ENCODE peak calls at places on chromosomes 2 and 18, in four cellular contexts. U is astrocyte of the cerebellum, V is colonic mucosa, I is lower lobe of right lung. M is an unnamed sample.

GRCh38 chr2:188079176-188079575 is 212.5 kb upstream of the GULP1 start:
- DNase-seq in U (peak; percentile 86), V (no peak), I (no peak), M (peak; percentile 67)

GRCh38 chr18:35089918-35090550 is 48.8 kb downstream of the MAPRE2 start:
- DNase-seq in U (no peak), V (no peak), I (no peak), M (no peak)

GRCh38 chr2:7634370-7634769 is 717.2 kb downstream of the RNF144A start:
- DNase-seq in U (no peak), V (no peak), I (no peak), M (no peak)

GRCh38 chr2:206776432-206776831 is 11.0 kb downstream of the FASTKD2 start:
- DNase-seq in U (no peak), V (no peak), I (no peak), M (no peak)

GRCh38 chr2:149768320-149768799 is 180.8 kb upstream of the MMADHC start:
- DNase-seq in U (no peak), V (no peak), I (no peak), M (peak; percentile 20)

GRCh38 chr2:230225486-230225885 is at the start of gene SP140:
- DNase-seq in U (no peak), V (peak; percentile 41), I (peak; percentile 72), M (no peak)

GRCh38 chr2:98796775-98797544 is 66.0 kb upstream of the MGAT4A start:
- DNase-seq in U (no peak), V (no peak), I (no peak), M (peak; percentile 31)

GRCh38 chr2:212646698-212647097 is 108.1 kb upstream of the ERBB4 start:
- DNase-seq in U (peak; percentile 43), V (no peak), I (no peak), M (peak; percentile 24)

GRCh38 chr2:225597911-225598310 is 198.4 kb downstream of the NYAP2 start:
- DNase-seq in U (peak; percentile 59), V (no peak), I (no peak), M (no peak)

GRCh38 chr18:44837491-44838185 is 156.9 kb downstream of the SETBP1 start:
- DNase-seq in U (no peak), V (no peak), I (no peak), M (no peak)

GRCh38 chr18:67417864-67418523 is 98.5 kb downstream of the DSEL start:
- DNase-seq in U (no peak), V (no peak), I (no peak), M (peak; percentile 46)

GRCh38 chr2:54657664-54658083 is 65.8 kb upstream of the EML6 start:
- DNase-seq in U (no peak), V (peak; percentile 71), I (peak; percentile 63), M (peak; percentile 60)

GRCh38 chr18:5309888-5310470 is 14.5 kb upstream of the ZBTB14 start:
- DNase-seq in U (no peak), V (no peak), I (no peak), M (no peak)

GRCh38 chr2:150080115-150080514 is 407.4 kb downstream of the RND3 start:
- DNase-seq in U (no peak), V (no peak), I (no peak), M (peak; percentile 42)

GRCh38 chr18:1848716-1849115 is 722.6 kb downstream of the METTL4 start:
- DNase-seq in U (peak; percentile 23), V (no peak), I (no peak), M (no peak)

GRCh38 chr2:10214179-10214578 is 88.5 kb upstream of the HPCAL1 start:
- DNase-seq in U (no peak), V (no peak), I (peak; percentile 30), M (no peak)

GRCh38 chr2:75340560-75340959 is 141.2 kb upstream of the TACR1 start:
- DNase-seq in U (peak; percentile 23), V (no peak), I (no peak), M (no peak)

GRCh38 chr2:45283764-45284620 is 274.7 kb upstream of the SIX2 start:
- DNase-seq in U (peak; percentile 64), V (no peak), I (no peak), M (peak; percentile 84)

GRCh38 chr18:25646971-25647370 is 295.0 kb upstream of the ZNF521 start:
- DNase-seq in U (peak; percentile 90), V (no peak), I (no peak), M (peak; percentile 8)

GRCh38 chr2:171367692-171368091 is 66.1 kb downstream of the METTL8 start:
- DNase-seq in U (no peak), V (no peak), I (no peak), M (no peak)

GRCh38 chr18:55339990-55340389 is 248.0 kb downstream of the TCF4 start:
- DNase-seq in U (no peak), V (no peak), I (no peak), M (no peak)

GRCh38 chr18:55337908-55338521 is 250.0 kb downstream of the TCF4 start:
- DNase-seq in U (no peak), V (no peak), I (no peak), M (no peak)

GRCh38 chr18:55340998-55341397 is 247.0 kb downstream of the TCF4 start:
- DNase-seq in U (no peak), V (no peak), I (no peak), M (no peak)

GRCh38 chr18:55337153-55337552 is 250.8 kb downstream of the TCF4 start:
- DNase-seq in U (no peak), V (no peak), I (no peak), M (no peak)

DNA sequence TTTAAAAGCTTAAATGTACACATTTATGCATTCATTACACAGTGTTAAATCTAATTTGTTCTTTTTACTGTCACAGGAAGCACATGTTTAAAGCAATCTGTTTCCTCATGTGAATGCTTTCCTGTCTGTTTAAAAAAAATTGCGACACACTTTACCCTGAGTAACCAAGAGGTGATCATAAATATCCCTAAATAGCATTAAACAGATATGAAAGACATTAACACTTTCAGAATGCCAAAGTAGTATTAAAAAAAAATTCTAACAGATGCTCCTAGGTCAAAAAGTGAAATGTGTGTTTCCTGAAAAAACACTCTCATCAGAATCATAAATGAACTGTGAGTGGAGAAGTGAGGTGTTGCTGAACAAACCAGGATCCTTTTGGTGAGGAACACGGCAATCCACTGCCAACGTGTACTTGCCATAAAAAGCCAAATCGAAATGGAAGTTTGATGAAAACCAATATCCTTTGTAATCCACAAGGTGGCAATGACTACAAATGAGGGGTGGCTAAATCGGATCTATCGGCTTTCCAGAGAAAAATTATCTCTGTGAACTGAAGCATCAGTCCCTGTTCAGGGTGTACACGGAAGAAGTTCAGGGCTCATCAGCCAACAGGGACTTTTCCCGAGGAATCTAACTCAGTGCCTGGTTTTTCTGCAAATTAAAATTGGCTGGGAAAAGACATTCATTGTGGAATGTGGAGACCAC is 248.9 kb downstream of the TCF4 start:
- DNase-seq in U (no peak), V (no peak), I (no peak), M (no peak)
- TF ChIP-seq CTCF in U (peak; percentile 46), V (no peak), I (no peak), M (peak; percentile 18)

GRCh38 chr2:120289221-120289906 is 36.7 kb downstream of the RALB start:
- DNase-seq in U (no peak), V (no peak), I (no peak), M (peak; percentile 19)
- TF ChIP-seq CTCF in U (no peak), V (no peak), I (no peak), M (peak; percentile 32)

GRCh38 chr2:208147759-208148158 is 1.8 kb upstream of the CRYGB start:
- DNase-seq in U (no peak), V (no peak), I (no peak), M (no peak)
- TF ChIP-seq CTCF in U (no peak), V (no peak), I (no peak), M (no peak)

GRCh38 chr2:127074358-127074757 is 32.6 kb downstream of the BIN1 start:
- DNase-seq in U (no peak), V (no peak), I (no peak), M (no peak)
- TF ChIP-seq CTCF in U (no peak), V (no peak), I (no peak), M (no peak)

DNA sequence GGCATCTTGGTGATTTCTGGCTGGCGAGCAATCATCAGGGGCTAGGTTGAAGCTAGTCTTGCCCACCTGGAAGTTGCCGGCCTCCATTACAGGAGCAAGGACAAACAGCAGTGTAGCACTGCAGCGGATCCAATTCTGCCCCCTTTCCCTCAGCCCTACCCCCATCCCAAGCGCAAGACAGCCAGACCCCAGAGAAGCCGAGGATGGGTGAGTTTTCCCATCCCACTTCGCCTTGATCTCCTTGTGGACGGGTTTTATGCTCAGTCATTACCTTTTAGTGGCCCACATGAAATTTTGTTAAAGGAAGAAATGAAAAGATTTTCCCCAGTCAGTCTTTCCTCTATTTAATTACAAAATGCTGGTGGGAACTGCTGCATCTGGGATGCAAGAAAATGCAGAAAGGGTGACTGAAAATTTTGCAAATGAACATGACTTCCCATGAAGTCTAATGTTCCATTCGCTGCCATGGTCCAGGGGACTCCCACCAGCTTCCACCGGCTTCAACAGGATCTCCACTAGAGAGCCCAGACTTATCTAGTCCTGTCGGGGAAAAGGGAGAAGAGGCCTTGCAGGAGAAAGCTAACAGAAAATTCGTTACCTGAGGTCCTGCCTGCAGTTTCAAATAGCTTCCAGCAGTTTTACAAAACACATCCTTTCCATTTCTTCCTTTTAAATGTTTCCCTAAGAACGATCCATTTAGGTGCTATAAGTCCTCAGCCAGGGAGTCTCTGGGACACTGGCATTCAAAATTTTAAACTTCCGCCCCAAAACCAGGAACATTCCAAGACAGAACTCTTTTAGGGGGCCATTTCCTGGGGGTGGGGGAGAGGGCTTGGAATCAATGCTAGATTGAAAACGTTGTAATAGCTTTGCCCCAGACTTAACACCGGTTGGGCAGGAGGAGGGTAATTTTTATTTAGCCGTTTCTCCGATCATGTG is 1.9 kb upstream of the HOXD9 start:
- DNase-seq in U (no peak), V (no peak), I (no peak), M (no peak)
- TF ChIP-seq CTCF in U (no peak), V (no peak), I (no peak), M (no peak)

DNA sequence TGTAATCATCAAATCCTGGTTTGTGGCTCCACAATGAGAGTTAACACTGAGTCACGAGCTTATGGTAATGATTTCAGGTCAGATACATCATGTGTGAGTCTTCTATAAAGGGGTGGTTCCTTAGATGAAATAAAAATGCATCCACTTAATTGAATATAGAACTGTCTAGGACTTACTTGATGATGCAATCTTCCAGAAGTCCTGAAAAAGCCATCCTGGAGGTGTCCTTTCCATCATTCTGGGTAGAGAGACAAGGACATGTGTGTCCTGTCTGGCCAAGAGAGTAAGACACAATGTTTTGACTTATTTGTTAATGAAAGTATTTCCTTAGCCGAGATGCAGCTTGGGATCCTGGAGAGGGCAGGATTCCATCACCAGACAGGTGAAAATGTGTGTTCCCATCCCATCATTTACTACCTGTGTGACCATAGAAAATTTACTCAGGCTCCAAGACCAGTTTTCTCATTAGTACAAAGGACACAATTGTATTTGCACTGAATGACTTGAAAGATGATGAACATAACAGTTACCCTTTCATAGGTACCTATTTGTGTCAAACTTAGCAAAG is 1539.7 kb upstream of the PIK3C3 start:
- DNase-seq in U (no peak), V (no peak), I (no peak), M (no peak)
- TF ChIP-seq CTCF in U (no peak), V (no peak), I (no peak), M (no peak)

DNA sequence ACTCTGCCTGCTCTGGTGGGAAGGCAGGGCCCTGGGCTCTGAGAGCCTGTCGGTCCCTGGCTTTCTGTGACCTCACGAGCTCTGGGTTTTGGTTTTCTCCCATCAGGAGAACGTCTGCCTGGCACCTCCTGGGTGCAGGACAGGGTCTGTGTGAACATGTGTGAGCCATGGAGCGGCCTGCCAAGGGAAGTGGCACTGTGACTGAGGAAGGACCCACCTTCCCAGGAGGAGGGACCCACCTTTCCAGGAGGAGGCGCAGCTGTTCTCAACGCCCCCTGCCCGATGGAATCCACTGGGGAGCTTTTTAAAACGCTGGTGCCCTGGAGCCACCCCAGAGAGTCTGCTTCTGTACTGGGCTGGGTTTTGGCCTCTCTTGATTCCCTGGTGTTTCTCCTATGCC is 168.7 kb downstream of the GLI2 start:
- DNase-seq in U (no peak), V (no peak), I (no peak), M (no peak)
- TF ChIP-seq CTCF in U (no peak), V (no peak), I (no peak), M (no peak)

M was measured in fibroblast of pulmonary artery.